ENCODE peak calls at places on chromosomes 16 and 17, in ten cellular contexts. One of them, this sample, is unnamed.

GRCh38 chr17:7929158-7930029 is at the start of gene KCNAB3:
- DNase-seq in transverse colon: peak
- DNase-seq in AG10803: peak
- DNase-seq in HCT116: no peak
- DNase-seq in cardiac fibroblast: peak
- DNase-seq in AG09309: no peak
- DNase-seq in kidney epithelial cell: no peak
- DNase-seq in tibial nerve: no peak
- DNase-seq in fibroblast of pulmonary artery: peak
- DNase-seq in left ventricle myocardium inferior: peak
- DNase-seq in this sample: no peak

GRCh38 chr17:15293558-15293957 is 28.4 kb upstream of the PMP22 start:
- DNase-seq in transverse colon: no peak
- DNase-seq in AG10803: no peak
- DNase-seq in HCT116: no peak
- DNase-seq in cardiac fibroblast: no peak
- DNase-seq in AG09309: no peak
- DNase-seq in kidney epithelial cell: no peak
- DNase-seq in tibial nerve: no peak
- DNase-seq in fibroblast of pulmonary artery: no peak
- DNase-seq in left ventricle myocardium inferior: no peak
- DNase-seq in this sample: no peak

GRCh38 chr16:58882292-58882691 is 148.2 kb upstream of the GOT2 start:
- DNase-seq in transverse colon: no peak
- DNase-seq in AG10803: no peak
- DNase-seq in HCT116: no peak
- DNase-seq in cardiac fibroblast: no peak
- DNase-seq in AG09309: no peak
- DNase-seq in kidney epithelial cell: no peak
- DNase-seq in tibial nerve: no peak
- DNase-seq in fibroblast of pulmonary artery: no peak
- DNase-seq in left ventricle myocardium inferior: no peak
- DNase-seq in this sample: no peak

GRCh38 chr16:1744338-1744840 is 27.0 kb downstream of the NME3 start:
- DNase-seq in transverse colon: no peak
- DNase-seq in AG10803: no peak
- DNase-seq in HCT116: no peak
- DNase-seq in cardiac fibroblast: no peak
- DNase-seq in AG09309: no peak
- DNase-seq in kidney epithelial cell: no peak
- DNase-seq in tibial nerve: no peak
- DNase-seq in fibroblast of pulmonary artery: no peak
- DNase-seq in left ventricle myocardium inferior: no peak
- DNase-seq in this sample: no peak

GRCh38 chr16:30902070-30902972 is 5.9 kb downstream of the CTF1 start:
- DNase-seq in transverse colon: peak
- DNase-seq in AG10803: peak
- DNase-seq in HCT116: no peak
- DNase-seq in cardiac fibroblast: peak
- DNase-seq in AG09309: no peak
- DNase-seq in kidney epithelial cell: no peak
- DNase-seq in tibial nerve: peak
- DNase-seq in fibroblast of pulmonary artery: peak
- DNase-seq in left ventricle myocardium inferior: peak
- DNase-seq in this sample: no peak

GRCh38 chr16:53922805-53923645 is 219.1 kb downstream of the FTO start:
- DNase-seq in transverse colon: no peak
- DNase-seq in AG10803: no peak
- DNase-seq in HCT116: no peak
- DNase-seq in cardiac fibroblast: no peak
- DNase-seq in AG09309: no peak
- DNase-seq in kidney epithelial cell: no peak
- DNase-seq in tibial nerve: no peak
- DNase-seq in fibroblast of pulmonary artery: peak
- DNase-seq in left ventricle myocardium inferior: no peak
- DNase-seq in this sample: no peak

GRCh38 chr17:81090361-81091133 is 55.6 kb downstream of the BAIAP2 start:
- DNase-seq in transverse colon: peak
- DNase-seq in AG10803: peak
- DNase-seq in HCT116: no peak
- DNase-seq in cardiac fibroblast: peak
- DNase-seq in AG09309: no peak
- DNase-seq in kidney epithelial cell: no peak
- DNase-seq in tibial nerve: peak
- DNase-seq in fibroblast of pulmonary artery: peak
- DNase-seq in left ventricle myocardium inferior: peak
- DNase-seq in this sample: no peak

GRCh38 chr17:81655378-81656117 is 794 bp downstream of the PDE6G start:
- DNase-seq in transverse colon: no peak
- DNase-seq in AG10803: no peak
- DNase-seq in HCT116: no peak
- DNase-seq in cardiac fibroblast: no peak
- DNase-seq in AG09309: no peak
- DNase-seq in kidney epithelial cell: no peak
- DNase-seq in tibial nerve: no peak
- DNase-seq in fibroblast of pulmonary artery: no peak
- DNase-seq in left ventricle myocardium inferior: no peak
- DNase-seq in this sample: no peak

GRCh38 chr17:70622382-70623260 is 453.3 kb downstream of the KCNJ2 start:
- DNase-seq in transverse colon: peak
- DNase-seq in AG10803: peak
- DNase-seq in HCT116: peak
- DNase-seq in cardiac fibroblast: peak
- DNase-seq in AG09309: no peak
- DNase-seq in kidney epithelial cell: no peak
- DNase-seq in tibial nerve: no peak
- DNase-seq in fibroblast of pulmonary artery: peak
- DNase-seq in left ventricle myocardium inferior: peak
- DNase-seq in this sample: no peak
- TF ChIP-seq CTCF in transverse colon: peak
- TF ChIP-seq CTCF in AG10803: peak
- TF ChIP-seq CTCF in HCT116: peak
- TF ChIP-seq CTCF in cardiac fibroblast: peak
- TF ChIP-seq CTCF in AG09309: peak
- TF ChIP-seq CTCF in kidney epithelial cell: peak
- TF ChIP-seq CTCF in tibial nerve: no peak
- TF ChIP-seq CTCF in fibroblast of pulmonary artery: peak
- TF ChIP-seq CTCF in left ventricle myocardium inferior: peak
- TF ChIP-seq CTCF in this sample: peak

GRCh38 chr17:73341350-73342056 is 29.7 kb upstream of the CDC42EP4 start:
- DNase-seq in transverse colon: no peak
- DNase-seq in AG10803: no peak
- DNase-seq in HCT116: no peak
- DNase-seq in cardiac fibroblast: no peak
- DNase-seq in AG09309: no peak
- DNase-seq in kidney epithelial cell: no peak
- DNase-seq in tibial nerve: no peak
- DNase-seq in fibroblast of pulmonary artery: no peak
- DNase-seq in left ventricle myocardium inferior: no peak
- DNase-seq in this sample: no peak

GRCh38 chr17:73342057-73342522 is 30.3 kb upstream of the CDC42EP4 start:
- DNase-seq in transverse colon: peak
- DNase-seq in AG10803: peak
- DNase-seq in HCT116: no peak
- DNase-seq in cardiac fibroblast: peak
- DNase-seq in AG09309: no peak
- DNase-seq in kidney epithelial cell: peak
- DNase-seq in tibial nerve: peak
- DNase-seq in fibroblast of pulmonary artery: peak
- DNase-seq in left ventricle myocardium inferior: peak
- DNase-seq in this sample: no peak

GRCh38 chr17:73343739-73344454 is 32.1 kb upstream of the CDC42EP4 start:
- DNase-seq in transverse colon: no peak
- DNase-seq in AG10803: no peak
- DNase-seq in HCT116: no peak
- DNase-seq in cardiac fibroblast: no peak
- DNase-seq in AG09309: no peak
- DNase-seq in kidney epithelial cell: no peak
- DNase-seq in tibial nerve: no peak
- DNase-seq in fibroblast of pulmonary artery: no peak
- DNase-seq in left ventricle myocardium inferior: no peak
- DNase-seq in this sample: no peak

GRCh38 chr17:73343168-73343634 is 31.4 kb upstream of the CDC42EP4 start:
- DNase-seq in transverse colon: peak
- DNase-seq in AG10803: peak
- DNase-seq in HCT116: no peak
- DNase-seq in cardiac fibroblast: peak
- DNase-seq in AG09309: no peak
- DNase-seq in kidney epithelial cell: no peak
- DNase-seq in tibial nerve: peak
- DNase-seq in fibroblast of pulmonary artery: peak
- DNase-seq in left ventricle myocardium inferior: peak
- DNase-seq in this sample: no peak

DNA sequence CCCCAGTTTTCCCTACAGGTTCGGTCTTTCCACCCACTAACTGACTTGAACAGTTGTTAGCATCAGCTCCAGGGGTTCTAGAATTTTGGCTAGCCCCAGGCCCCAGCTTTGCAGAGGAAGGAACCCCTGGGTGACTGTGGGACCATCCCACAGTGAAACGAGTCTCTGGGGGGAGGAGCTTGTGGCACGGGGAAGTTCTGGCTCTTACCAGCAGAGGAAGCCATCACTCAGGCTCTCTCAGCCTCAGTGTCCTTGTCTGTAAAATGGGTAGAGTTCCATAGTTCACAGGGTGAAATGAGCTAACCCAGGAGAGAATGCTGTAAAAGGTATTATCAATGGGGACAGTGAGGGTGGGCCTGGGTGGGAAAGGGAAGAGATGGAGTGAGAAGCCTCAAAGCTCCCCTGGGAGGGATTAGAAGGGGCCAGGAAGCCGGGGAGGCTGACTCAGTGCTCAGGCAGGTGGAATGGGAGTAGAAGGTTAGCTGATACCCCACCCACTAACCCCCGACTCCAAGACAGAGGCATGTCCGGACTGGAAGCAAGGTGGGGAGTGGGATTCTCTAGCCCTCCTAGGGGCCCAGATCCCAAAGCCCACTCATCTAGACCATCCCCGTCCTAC is 30.9 kb upstream of the CDC42EP4 start:
- DNase-seq in transverse colon: no peak
- DNase-seq in AG10803: peak
- DNase-seq in HCT116: no peak
- DNase-seq in cardiac fibroblast: peak
- DNase-seq in AG09309: no peak
- DNase-seq in kidney epithelial cell: no peak
- DNase-seq in tibial nerve: no peak
- DNase-seq in fibroblast of pulmonary artery: peak
- DNase-seq in left ventricle myocardium inferior: no peak
- DNase-seq in this sample: no peak
- H3K4me3 ChIP-seq in transverse colon: no peak
- H3K4me3 ChIP-seq in AG10803: peak
- H3K4me3 ChIP-seq in HCT116: no peak
- H3K4me3 ChIP-seq in cardiac fibroblast: no peak
- H3K4me3 ChIP-seq in AG09309: peak
- H3K4me3 ChIP-seq in kidney epithelial cell: no peak
- H3K4me3 ChIP-seq in tibial nerve: no peak
- H3K4me3 ChIP-seq in fibroblast of pulmonary artery: peak
- H3K4me3 ChIP-seq in left ventricle myocardium inferior: peak
- H3K4me3 ChIP-seq in this sample: no peak

GRCh38 chr16:78108451-78108850 is 9.0 kb downstream of the WWOX start:
- DNase-seq in transverse colon: no peak
- DNase-seq in AG10803: no peak
- DNase-seq in HCT116: no peak
- DNase-seq in cardiac fibroblast: no peak
- DNase-seq in AG09309: no peak
- DNase-seq in kidney epithelial cell: no peak
- DNase-seq in tibial nerve: no peak
- DNase-seq in fibroblast of pulmonary artery: no peak
- DNase-seq in left ventricle myocardium inferior: no peak
- DNase-seq in this sample: no peak

GRCh38 chr16:78106659-78107058 is 7.2 kb downstream of the WWOX start:
- DNase-seq in transverse colon: no peak
- DNase-seq in AG10803: no peak
- DNase-seq in HCT116: no peak
- DNase-seq in cardiac fibroblast: no peak
- DNase-seq in AG09309: no peak
- DNase-seq in kidney epithelial cell: no peak
- DNase-seq in tibial nerve: no peak
- DNase-seq in fibroblast of pulmonary artery: no peak
- DNase-seq in left ventricle myocardium inferior: no peak
- DNase-seq in this sample: no peak

GRCh38 chr16:78102122-78102660 is 2.7 kb downstream of the WWOX start:
- DNase-seq in transverse colon: no peak
- DNase-seq in AG10803: no peak
- DNase-seq in HCT116: no peak
- DNase-seq in cardiac fibroblast: no peak
- DNase-seq in AG09309: no peak
- DNase-seq in kidney epithelial cell: no peak
- DNase-seq in tibial nerve: no peak
- DNase-seq in fibroblast of pulmonary artery: no peak
- DNase-seq in left ventricle myocardium inferior: no peak
- DNase-seq in this sample: no peak

GRCh38 chr16:78102865-78103264 is 3.4 kb downstream of the WWOX start:
- DNase-seq in transverse colon: no peak
- DNase-seq in AG10803: no peak
- DNase-seq in HCT116: no peak
- DNase-seq in cardiac fibroblast: no peak
- DNase-seq in AG09309: no peak
- DNase-seq in kidney epithelial cell: no peak
- DNase-seq in tibial nerve: no peak
- DNase-seq in fibroblast of pulmonary artery: no peak
- DNase-seq in left ventricle myocardium inferior: no peak
- DNase-seq in this sample: no peak

DNA sequence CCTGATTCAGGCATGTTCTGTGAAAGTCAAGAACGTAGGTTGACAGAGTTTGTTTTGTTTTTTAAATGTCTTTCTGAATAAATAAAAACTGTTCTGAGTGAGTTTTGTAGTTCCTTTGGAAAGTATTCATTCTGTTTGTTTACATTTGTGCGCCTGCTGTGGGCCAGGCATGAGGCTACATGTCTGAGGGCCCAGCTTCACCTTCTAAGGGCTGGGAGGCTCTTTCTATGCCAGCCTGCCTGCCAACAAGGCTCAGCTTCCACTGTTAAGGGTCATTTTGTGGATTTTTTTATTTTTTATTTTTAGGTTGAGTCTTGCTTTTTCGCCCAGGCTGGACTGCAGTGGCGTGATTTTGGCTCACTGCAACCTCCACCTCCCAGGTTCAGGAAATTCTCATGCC is 6.1 kb downstream of the WWOX start:
- DNase-seq in transverse colon: no peak
- DNase-seq in AG10803: no peak
- DNase-seq in HCT116: no peak
- DNase-seq in cardiac fibroblast: no peak
- DNase-seq in AG09309: no peak
- DNase-seq in kidney epithelial cell: no peak
- DNase-seq in tibial nerve: no peak
- DNase-seq in fibroblast of pulmonary artery: no peak
- DNase-seq in left ventricle myocardium inferior: no peak
- DNase-seq in this sample: no peak
- TF ChIP-seq CTCF in transverse colon: no peak
- TF ChIP-seq CTCF in AG10803: no peak
- TF ChIP-seq CTCF in HCT116: no peak
- TF ChIP-seq CTCF in cardiac fibroblast: no peak
- TF ChIP-seq CTCF in AG09309: no peak
- TF ChIP-seq CTCF in kidney epithelial cell: no peak
- TF ChIP-seq CTCF in tibial nerve: no peak
- TF ChIP-seq CTCF in fibroblast of pulmonary artery: no peak
- TF ChIP-seq CTCF in left ventricle myocardium inferior: no peak
- TF ChIP-seq CTCF in this sample: no peak

GRCh38 chr17:43199633-43200032 is 12.0 kb upstream of the TMEM106A start:
- DNase-seq in transverse colon: no peak
- DNase-seq in AG10803: no peak
- DNase-seq in HCT116: no peak
- DNase-seq in cardiac fibroblast: no peak
- DNase-seq in AG09309: no peak
- DNase-seq in kidney epithelial cell: no peak
- DNase-seq in tibial nerve: no peak
- DNase-seq in fibroblast of pulmonary artery: no peak
- DNase-seq in left ventricle myocardium inferior: no peak
- DNase-seq in this sample: no peak

GRCh38 chr17:43200127-43200526 is 11.5 kb upstream of the TMEM106A start:
- DNase-seq in transverse colon: no peak
- DNase-seq in AG10803: no peak
- DNase-seq in HCT116: no peak
- DNase-seq in cardiac fibroblast: peak
- DNase-seq in AG09309: no peak
- DNase-seq in kidney epithelial cell: no peak
- DNase-seq in tibial nerve: no peak
- DNase-seq in fibroblast of pulmonary artery: no peak
- DNase-seq in left ventricle myocardium inferior: no peak
- DNase-seq in this sample: no peak
- H3K4me3 ChIP-seq in transverse colon: no peak
- H3K4me3 ChIP-seq in AG10803: no peak
- H3K4me3 ChIP-seq in HCT116: no peak
- H3K4me3 ChIP-seq in cardiac fibroblast: no peak
- H3K4me3 ChIP-seq in AG09309: no peak
- H3K4me3 ChIP-seq in kidney epithelial cell: no peak
- H3K4me3 ChIP-seq in tibial nerve: no peak
- H3K4me3 ChIP-seq in fibroblast of pulmonary artery: no peak
- H3K4me3 ChIP-seq in left ventricle myocardium inferior: no peak
- H3K4me3 ChIP-seq in this sample: no peak

This sample was measured in LNCaP clone FGC.